ENCODE peak calls at places on chromosomes 2 and 18, in ten cellular contexts. R is cardiac muscle cell, P is NCI-H524, A is GM06990, W is AML-193, Q is right lobe of liver, K is kidney tubule cell, F is fibroblast of lung, G is B cell, D is smooth muscle cell of the brain vasculature. S is an unnamed sample.

GRCh38 chr2:232350804-232351685 is 27.5 kb upstream of the ALPP start:
- DNase-seq in D (no peak), R (peak), G (no peak), P (no peak), K (peak), F (no peak), W (no peak), Q (no peak), A (no peak), S (no peak)

GRCh38 chr2:118061135-118061955 is 26.9 kb upstream of the INSIG2 start:
- DNase-seq in D (no peak), K (peak), F (peak), R (peak), A (peak), P (peak), Q (no peak), W (peak), G (peak), S (peak)

GRCh38 chr2:196482119-196483065 is 157.1 kb upstream of the CCDC150 start:
- DNase-seq in A (no peak), P (peak), W (no peak), K (peak), F (no peak), R (no peak), Q (no peak), D (no peak), G (no peak), S (no peak)

GRCh38 chr2:231665208-231665921 is 43.0 kb upstream of the PTMA start:
- DNase-seq in F (no peak), W (no peak), Q (no peak), G (no peak), A (no peak), D (no peak), K (no peak), R (no peak), P (no peak), S (no peak)

GRCh38 chr18:13530879-13531387 is 195.4 kb downstream of the FAM210A start:
- DNase-seq in W (peak), K (peak), A (no peak), G (no peak), P (peak), R (peak), D (peak), Q (peak), F (peak), S (peak)

GRCh38 chr2:2762898-2763287 is 431.8 kb upstream of the MYT1L start:
- DNase-seq in A (no peak), W (no peak), K (no peak), D (no peak), Q (no peak), F (no peak), G (no peak), P (no peak), R (no peak), S (no peak)

GRCh38 chr2:76953733-76954347 is 568.3 kb downstream of the LRRTM4 start:
- DNase-seq in W (peak), K (peak), D (no peak), G (peak), P (peak), F (peak), R (peak), A (no peak), Q (no peak), S (peak)

GRCh38 chr2:164737612-164738081 is 104.0 kb downstream of the COBLL1 start:
- DNase-seq in D (no peak), K (peak), F (peak), G (peak), W (peak), Q (peak), A (peak), R (peak), P (peak), S (peak)

S was measured in astrocyte of the hippocampus.